ENCODE peak calls at places on chromosomes 5 and 9, in four cellular contexts. A is upper lobe of right lung, H is neuronal stem cell, N is GM23248. C is an unnamed sample.

GRCh38 chr9:103816146-103816545 is 278.0 kb upstream of the SMC2 start:
- DNase-seq in A (no peak), H (no peak), N (no peak), C (no peak)

GRCh38 chr5:126178521-126178920 is 244.7 kb upstream of the GRAMD2B start:
- DNase-seq in A (no peak), H (no peak), N (peak), C (peak)

GRCh38 chr5:32013658-32014057 is 160.5 kb downstream of the GOLPH3 start:
- DNase-seq in A (no peak), H (no peak), N (no peak), C (no peak)

GRCh38 chr9:134551657-134552348 is 89.8 kb upstream of the COL5A1 start:
- DNase-seq in A (no peak), H (no peak), N (peak), C (peak)

GRCh38 chr5:165137701-165138100 is 1632.3 kb downstream of the MAT2B start:
- DNase-seq in A (no peak), H (no peak), N (no peak), C (no peak)

GRCh38 chr9:92749071-92749933 is 15.3 kb downstream of the BICD2 start:
- DNase-seq in A (no peak), H (no peak), N (no peak), C (no peak)

GRCh38 chr5:16866220-16866619 is 69.9 kb downstream of the MYO10 start:
- DNase-seq in A (no peak), H (no peak), N (no peak), C (no peak)

GRCh38 chr5:117494208-117494607 is 919.6 kb upstream of the SEMA6A start:
- DNase-seq in A (no peak), H (no peak), N (peak), C (no peak)

GRCh38 chr9:134738869-134739659 is 97.5 kb downstream of the COL5A1 start:
- DNase-seq in A (peak), H (peak), N (peak), C (peak)

GRCh38 chr9:3431890-3432289 is 93.9 kb downstream of the RFX3 start:
- DNase-seq in A (no peak), H (no peak), N (no peak), C (no peak)

GRCh38 chr5:135113323-135113722 is 79.3 kb upstream of the PITX1 start:
- DNase-seq in A (no peak), H (no peak), N (no peak), C (no peak)

GRCh38 chr9:127796899-127797370 is 5.7 kb upstream of the FPGS start:
- DNase-seq in A (no peak), H (no peak), N (no peak), C (peak)

GRCh38 chr5:69334793-69335268 is 2.2 kb upstream of the CCDC125 start:
- DNase-seq in A (peak), H (peak), N (peak), C (peak)

GRCh38 chr9:127848756-127849504 is 5.5 kb downstream of the ENG start:
- DNase-seq in A (no peak), H (no peak), N (no peak), C (no peak)

GRCh38 chr9:98442541-98442940 is 187.1 kb upstream of the TBC1D2 start:
- DNase-seq in A (no peak), H (no peak), N (peak), C (no peak)

GRCh38 chr5:76196886-76197489 is 113.8 kb downstream of the SV2C start:
- DNase-seq in A (no peak), H (no peak), N (no peak), C (no peak)

GRCh38 chr5:118963169-118963568 is 25.2 kb downstream of the DTWD2 start:
- DNase-seq in A (no peak), H (no peak), N (no peak), C (no peak)

GRCh38 chr5:14665110-14665822 is 748 bp downstream of the OTULIN start:
- DNase-seq in A (peak), H (peak), N (peak), C (no peak)

GRCh38 chr5:80711938-80712337 is 57.2 kb upstream of the DHFR start:
- DNase-seq in A (no peak), H (peak), N (peak), C (peak)

GRCh38 chr5:143010335-143010734 is 240.2 kb downstream of the ARHGAP26 start:
- DNase-seq in A (no peak), H (no peak), N (peak), C (no peak)

GRCh38 chr9:70498866-70499265 is 84.4 kb upstream of the KLF9 start:
- DNase-seq in A (no peak), H (no peak), N (no peak), C (no peak)

GRCh38 chr5:75055727-75056144 is 3.4 kb upstream of the GCNT4 start:
- DNase-seq in A (no peak), H (no peak), N (peak), C (peak)

GRCh38 chr9:93107151-93107824 is 11.3 kb downstream of the CARD19 start:
- DNase-seq in A (peak), H (no peak), N (no peak), C (no peak)

GRCh38 chr5:137374110-137374853 is 124.8 kb downstream of the SPOCK1 start:
- DNase-seq in A (no peak), H (no peak), N (no peak), C (no peak)

GRCh38 chr5:36389245-36389644 is 87.5 kb upstream of the RANBP3L start:
- DNase-seq in A (no peak), H (no peak), N (no peak), C (peak)

GRCh38 chr9:113580041-113580953 is 116.8 kb downstream of the RGS3 start:
- DNase-seq in A (peak), H (no peak), N (peak), C (peak)

GRCh38 chr9:113582698-113583200 is 119.2 kb downstream of the RGS3 start:
- DNase-seq in A (no peak), H (no peak), N (no peak), C (no peak)

GRCh38 chr9:113580954-113581311 is 117.4 kb downstream of the RGS3 start:
- DNase-seq in A (no peak), H (no peak), N (no peak), C (no peak)

GRCh38 chr9:113583511-113584470 is 120.3 kb downstream of the RGS3 start:
- DNase-seq in A (no peak), H (no peak), N (no peak), C (no peak)

DNA sequence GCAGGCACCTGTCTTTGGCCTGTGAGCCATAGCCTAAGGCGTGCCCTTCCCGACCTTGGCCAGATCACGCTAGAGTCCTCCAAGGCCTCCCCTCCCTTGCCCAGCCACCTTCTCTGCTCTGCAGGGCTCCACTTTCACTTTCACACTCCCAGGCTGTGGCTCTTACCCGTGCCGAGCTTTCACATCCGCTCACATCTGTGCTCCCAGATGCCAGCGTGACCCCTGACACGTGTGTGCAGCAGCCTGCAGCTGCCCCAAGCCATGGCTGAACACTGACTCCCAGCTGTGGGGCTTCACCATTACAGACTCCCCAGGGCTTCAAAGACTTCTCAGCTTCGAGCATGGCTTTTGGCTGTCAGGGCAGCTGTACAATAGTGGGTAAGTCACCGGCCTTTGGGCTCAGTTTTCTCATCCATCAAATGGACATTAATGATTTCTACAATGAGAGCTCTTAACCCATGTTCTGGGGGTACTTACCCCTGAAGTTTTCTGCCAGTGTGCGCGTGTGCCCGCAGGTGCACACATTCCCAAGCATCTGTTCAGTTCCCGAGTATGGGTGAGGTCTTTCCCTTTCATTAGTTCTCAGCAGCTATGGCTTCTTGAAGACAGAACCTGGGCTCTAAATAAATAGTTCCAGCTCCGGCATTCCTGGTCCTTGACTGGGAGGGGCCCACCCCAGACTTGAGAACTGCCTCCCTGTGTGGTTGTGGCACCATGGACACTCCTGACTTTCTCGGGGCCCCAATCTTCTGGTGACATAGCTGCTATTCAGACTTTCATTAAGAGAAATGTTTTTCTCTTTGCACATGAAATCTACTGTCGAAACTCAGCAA is 118.6 kb downstream of the RGS3 start:
- DNase-seq in A (peak), H (no peak), N (peak), C (peak)
- H3K4me3 ChIP-seq in A (peak), H (no peak), N (no peak), C (no peak)

DNA sequence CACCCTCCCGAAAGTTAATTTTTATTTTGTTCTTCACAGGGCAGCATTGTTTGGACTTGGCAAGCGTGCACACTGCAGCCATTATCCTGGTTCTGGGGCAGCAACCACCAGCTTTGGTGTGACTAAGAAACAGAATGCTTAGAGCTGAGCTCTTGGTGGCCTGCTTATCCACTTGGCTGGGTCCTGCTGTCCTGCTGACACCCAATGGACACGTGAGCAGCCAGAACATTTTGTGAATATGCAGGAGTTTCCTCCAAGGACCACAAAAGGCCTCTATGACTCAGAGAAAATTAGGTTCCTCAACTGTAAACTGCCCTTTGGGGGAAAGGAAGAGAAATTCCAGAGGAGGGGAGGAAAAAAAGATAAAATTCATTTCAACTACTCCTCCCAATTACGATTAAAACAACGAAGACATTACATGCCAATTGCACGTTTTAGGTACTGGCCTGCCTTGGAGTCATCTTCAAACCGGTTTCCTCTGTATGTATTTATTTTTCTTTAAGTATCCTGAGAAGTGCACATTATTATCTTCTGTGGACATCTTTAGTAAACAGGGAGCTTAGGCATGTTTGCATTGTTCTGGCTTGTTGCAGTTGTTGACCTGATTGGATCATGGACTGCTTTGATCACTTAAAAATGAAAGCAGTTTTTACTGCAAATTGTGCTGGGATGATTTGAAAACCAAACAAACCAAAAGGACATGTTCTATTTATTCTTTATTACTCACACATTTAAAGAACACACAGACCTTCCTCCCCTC is 82.3 kb upstream of the TLE4 start:
- DNase-seq in A (no peak), H (no peak), N (peak), C (peak)
- H3K4me3 ChIP-seq in A (no peak), H (no peak), N (no peak), C (no peak)

DNA sequence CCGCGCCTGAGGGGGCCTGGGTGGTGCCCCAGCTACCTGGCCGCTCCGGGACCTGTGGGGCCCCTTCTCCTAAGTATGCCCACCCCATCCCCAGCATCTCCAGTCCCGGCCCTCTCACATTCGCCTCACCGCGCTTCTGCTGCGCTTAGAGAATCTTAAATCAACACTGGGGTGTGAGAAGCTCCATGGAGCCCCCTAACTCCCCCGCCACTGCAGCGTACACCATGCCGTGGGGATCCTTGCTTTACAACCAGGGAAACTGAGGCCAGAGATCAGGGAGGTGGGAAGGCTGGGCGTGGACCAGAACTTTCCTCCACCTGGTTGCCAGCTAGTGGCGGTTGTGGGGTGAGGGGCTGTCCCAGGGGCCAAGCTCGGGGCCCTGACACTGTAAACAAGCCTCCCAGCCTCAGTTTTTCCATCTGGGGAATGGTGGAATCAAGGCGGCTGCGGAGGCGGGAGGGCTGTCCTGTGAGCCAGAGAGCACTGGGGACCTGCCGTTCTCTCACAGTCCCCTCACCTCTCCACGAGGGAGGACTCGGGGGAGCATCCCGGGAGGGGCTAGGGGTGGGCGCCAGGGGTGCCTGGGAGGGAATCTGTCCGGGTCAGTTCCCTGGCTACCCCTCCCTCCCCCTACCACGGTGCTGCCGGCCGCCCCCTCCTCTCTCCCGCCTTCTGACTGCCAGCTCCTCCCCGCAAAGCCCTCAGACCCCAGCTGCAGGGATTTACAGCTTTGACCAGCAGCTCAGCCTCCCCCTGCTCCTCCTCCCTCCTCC is 161.2 kb downstream of the C9orf50 start:
- DNase-seq in A (no peak), H (no peak), N (peak), C (no peak)
- H3K4me3 ChIP-seq in A (no peak), H (no peak), N (no peak), C (no peak)

DNA sequence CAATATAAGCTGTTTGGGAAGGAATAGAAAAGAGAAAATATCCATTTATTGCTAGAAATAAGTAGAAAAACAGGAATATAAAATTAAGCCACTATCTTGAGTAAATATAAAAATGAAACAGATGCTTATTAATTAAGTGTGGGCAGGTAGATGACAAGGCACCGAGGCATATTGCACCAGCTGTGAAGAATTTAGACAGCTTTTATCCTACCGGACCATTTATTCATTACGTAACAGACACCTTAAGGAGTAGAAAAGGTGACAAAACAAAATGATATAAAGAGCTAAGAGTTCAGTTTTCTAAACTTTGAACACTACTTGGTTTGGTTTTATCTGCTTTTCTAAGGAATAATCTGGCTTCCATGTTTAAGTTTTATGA is 404.1 kb downstream of the PTPRD start:
- DNase-seq in A (no peak), H (no peak), N (no peak), C (no peak)
- H3K4me3 ChIP-seq in A (peak), H (no peak), N (peak), C (no peak)

GRCh38 chr5:58944221-58944620 is 361.3 kb downstream of the RAB3C start:
- DNase-seq in A (no peak), H (no peak), N (peak), C (no peak)

GRCh38 chr5:58938568-58939424 is 355.9 kb downstream of the RAB3C start:
- DNase-seq in A (no peak), H (no peak), N (no peak), C (no peak)

GRCh38 chr5:58939664-58940063 is 356.8 kb downstream of the RAB3C start:
- DNase-seq in A (no peak), H (no peak), N (no peak), C (no peak)

GRCh38 chr5:58937031-58937681 is 354.3 kb downstream of the RAB3C start:
- DNase-seq in A (no peak), H (no peak), N (no peak), C (no peak)

DNA sequence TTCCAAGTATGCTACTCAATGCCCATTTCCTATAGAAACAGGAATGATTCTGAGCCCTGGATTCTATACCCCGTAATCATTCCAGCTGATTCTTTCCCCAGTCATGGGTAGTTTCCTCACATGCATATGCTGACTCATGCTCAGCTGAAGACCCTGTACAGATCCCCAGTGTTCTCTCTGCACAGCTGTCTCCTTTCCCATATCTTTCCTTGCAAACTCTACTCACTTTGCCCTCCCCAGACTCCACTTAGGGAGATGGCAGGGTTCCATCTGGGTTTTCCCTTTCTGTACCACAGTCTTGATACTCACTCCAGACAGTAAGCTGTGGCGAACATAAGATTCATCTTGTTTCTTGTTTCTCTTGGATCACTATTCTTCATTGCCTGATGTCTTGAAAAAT is 357.6 kb downstream of the RAB3C start:
- DNase-seq in A (no peak), H (no peak), N (no peak), C (peak)
- H3K4me3 ChIP-seq in A (no peak), H (no peak), N (no peak), C (no peak)

C was measured in astrocyte of the spinal cord.